ENCODE peak calls at places on chromosomes 13 and 19, in seven cellular contexts. T is HepG2, R is HCT116, C is GM12878, D is H1, N is SK-N-SH, W is K562. M is an unnamed sample.

GRCh38 chr13:96065851-96066250 is 12.7 kb upstream of the UGGT2 start:
- DNase-seq in T (no peak), R (no peak), C (no peak), D (no peak), N (no peak), W (no peak), M (peak; percentile 21)

GRCh38 chr19:50536662-50537305 is 23.1 kb upstream of the ASPDH start:
- DNase-seq in T (no peak), R (no peak), C (no peak), D (no peak), N (no peak), W (no peak), M (no peak)

GRCh38 chr13:113840541-113841354 is 23.1 kb downstream of the GAS6 start:
- DNase-seq in T (no peak), R (no peak), C (no peak), D (no peak), N (no peak), W (no peak), M (no peak)

GRCh38 chr19:35044317-35045117 is 3.0 kb downstream of the HPN start:
- DNase-seq in T (peak; percentile 28), R (no peak), C (no peak), D (no peak), N (peak; percentile 85), W (peak; percentile 77), M (peak; percentile 66)

GRCh38 chr19:11140896-11141295 is 14.7 kb downstream of the SPC24 start:
- DNase-seq in T (no peak), R (no peak), C (no peak), D (no peak), N (no peak), W (no peak), M (no peak)

GRCh38 chr19:9789066-9789465 is 20.5 kb upstream of the ZNF846 start:
- DNase-seq in T (no peak), R (no peak), C (no peak), D (no peak), N (no peak), W (peak; percentile 68), M (no peak)

GRCh38 chr13:109938255-109938936 is 152.0 kb upstream of the IRS2 start:
- DNase-seq in T (no peak), R (no peak), C (no peak), D (no peak), N (no peak), W (no peak), M (no peak)

GRCh38 chr13:19589312-19589711 is 28.0 kb upstream of the TPTE2 start:
- DNase-seq in T (no peak), R (no peak), C (no peak), D (no peak), N (no peak), W (no peak), M (no peak)

GRCh38 chr19:8302734-8303133 is 5.4 kb downstream of the CD320 start:
- DNase-seq in T (no peak), R (no peak), C (no peak), D (no peak), N (no peak), W (no peak), M (no peak)

GRCh38 chr13:26531751-26532150 is 25.7 kb upstream of the WASF3 start:
- DNase-seq in T (no peak), R (no peak), C (no peak), D (no peak), N (no peak), W (no peak), M (no peak)

GRCh38 chr13:26528527-26528926 is 29.0 kb upstream of the WASF3 start:
- DNase-seq in T (no peak), R (no peak), C (no peak), D (no peak), N (no peak), W (no peak), M (no peak)

GRCh38 chr13:26534036-26534726 is 23.3 kb upstream of the WASF3 start:
- DNase-seq in T (no peak), R (no peak), C (no peak), D (no peak), N (no peak), W (peak; percentile 2), M (no peak)

GRCh38 chr13:26525528-26525927 is 32.0 kb upstream of the WASF3 start:
- DNase-seq in T (no peak), R (no peak), C (no peak), D (no peak), N (no peak), W (no peak), M (no peak)

DNA sequence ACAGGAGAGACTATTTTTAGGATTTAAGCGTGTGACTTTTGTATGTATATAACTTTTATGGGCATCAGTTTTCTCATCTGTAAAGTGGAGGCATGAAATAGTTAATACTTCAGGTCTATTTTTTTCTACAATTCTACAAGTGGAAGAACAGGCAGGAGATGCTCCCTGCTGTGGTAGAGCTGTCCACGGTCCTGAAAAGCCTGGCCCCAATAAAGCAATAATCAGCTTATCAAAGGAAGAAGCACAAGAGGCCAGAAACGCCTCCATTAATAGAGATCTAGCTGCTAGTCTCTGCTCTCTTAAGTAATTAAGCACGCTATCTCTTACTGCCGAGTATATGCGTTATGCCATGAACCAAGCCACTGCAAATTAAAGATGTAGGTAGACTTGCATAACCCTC is 28.0 kb upstream of the WASF3 start:
- DNase-seq in T (peak; percentile 15), R (no peak), C (no peak), D (peak; percentile 43), N (no peak), W (peak; percentile 43), M (peak; percentile 64)
- TF ChIP-seq JUND in T (no peak), R (no peak), C (no peak), D (no peak), N (no peak), W (no peak), M (no peak)

DNA sequence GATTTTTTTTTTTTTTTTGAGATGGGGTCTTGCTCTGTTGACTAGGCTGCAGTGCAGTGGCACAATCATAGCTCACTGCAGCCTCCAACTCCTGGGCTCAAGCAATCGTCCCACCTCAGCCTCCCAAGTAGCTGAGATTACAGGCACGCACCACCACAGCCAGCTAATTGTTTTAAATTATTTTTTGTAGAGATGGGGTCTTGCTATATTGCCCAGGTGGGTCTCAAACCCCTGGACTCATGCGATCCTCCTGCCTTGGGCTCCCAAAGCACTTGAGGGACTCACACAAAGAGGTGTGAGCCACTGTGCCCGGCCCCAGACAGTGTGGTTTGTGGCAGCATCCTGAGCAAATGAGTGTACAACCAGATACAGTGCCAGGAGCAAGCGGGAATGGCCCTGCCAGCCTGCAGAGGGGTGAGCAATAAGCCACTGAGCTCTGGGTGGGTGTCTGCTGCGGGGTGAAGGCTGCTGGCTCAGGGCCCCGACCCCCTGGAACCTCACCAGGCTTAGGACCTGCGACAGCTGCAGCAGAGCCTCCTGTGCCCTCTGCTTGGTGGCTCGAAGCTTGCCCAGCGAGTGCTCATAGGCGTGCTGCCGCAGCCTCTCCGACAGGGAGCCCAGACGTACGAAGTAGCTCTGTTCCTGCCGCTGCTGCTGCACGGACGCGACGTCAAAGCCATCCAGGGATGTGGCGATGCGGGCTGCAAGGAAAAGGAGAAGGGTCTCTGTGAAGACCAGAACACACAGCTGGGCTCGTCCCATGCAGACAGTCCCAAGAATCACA is 15.9 kb upstream of the TICAM1 start:
- DNase-seq in T (no peak), R (no peak), C (no peak), D (no peak), N (no peak), W (no peak), M (no peak)
- TF ChIP-seq JUND in T (no peak), R (no peak), C (no peak), D (no peak), N (no peak), W (no peak), M (no peak)

GRCh38 chr13:66469745-66470144 is 760.4 kb downstream of the PCDH9 start:
- DNase-seq in T (no peak), R (no peak), C (no peak), D (no peak), N (peak; percentile 6), W (no peak), M (no peak)

GRCh38 chr13:66468656-66469055 is 761.5 kb downstream of the PCDH9 start:
- DNase-seq in T (no peak), R (no peak), C (no peak), D (no peak), N (no peak), W (no peak), M (no peak)
- TF ChIP-seq JUND in T (no peak), R (no peak), C (no peak), D (no peak), N (no peak), W (no peak), M (no peak)

GRCh38 chr13:77853701-77854100 is 64.9 kb downstream of the EDNRB start:
- DNase-seq in T (no peak), R (no peak), C (no peak), D (peak; percentile 73), N (no peak), W (no peak), M (no peak)
- TF ChIP-seq JUND in T (no peak), R (no peak), C (no peak), D (peak; percentile 51), N (no peak), W (no peak), M (no peak)